ENCODE peak calls at places on chromosomes 6 and 20, in five cellular contexts. One of them, this sample, is unnamed.

GRCh38 chr20:44092551-44093248 is 94.3 kb downstream of the JPH2 start:
- DNase-seq in spleen: no peak
- DNase-seq in heart left ventricle: no peak
- DNase-seq in body of pancreas: no peak
- DNase-seq in right atrium auricular region: no peak
- DNase-seq in this sample: no peak

GRCh38 chr6:49646942-49647341 is 10.3 kb upstream of the RHAG start:
- DNase-seq in spleen: no peak
- DNase-seq in right atrium auricular region: no peak
- DNase-seq in heart left ventricle: no peak
- DNase-seq in body of pancreas: no peak
- DNase-seq in this sample: no peak

GRCh38 chr6:125314019-125314581 is 12.3 kb upstream of the HDDC2 start:
- DNase-seq in right atrium auricular region: peak
- DNase-seq in heart left ventricle: peak
- DNase-seq in spleen: no peak
- DNase-seq in body of pancreas: peak
- DNase-seq in this sample: no peak

GRCh38 chr6:53585208-53585903 is 40.5 kb upstream of the GCLC start:
- DNase-seq in right atrium auricular region: no peak
- DNase-seq in heart left ventricle: no peak
- DNase-seq in body of pancreas: no peak
- DNase-seq in spleen: no peak
- DNase-seq in this sample: no peak

GRCh38 chr6:118542184-118542952 is 5.7 kb upstream of the PLN start:
- DNase-seq in body of pancreas: no peak
- DNase-seq in spleen: no peak
- DNase-seq in right atrium auricular region: no peak
- DNase-seq in heart left ventricle: no peak
- DNase-seq in this sample: no peak

GRCh38 chr6:110255356-110255755 is 75.1 kb downstream of the CDC40 start:
- DNase-seq in body of pancreas: no peak
- DNase-seq in heart left ventricle: peak
- DNase-seq in right atrium auricular region: no peak
- DNase-seq in spleen: no peak
- DNase-seq in this sample: peak

GRCh38 chr6:17853533-17853932 is 133.9 kb downstream of the KIF13A start:
- DNase-seq in heart left ventricle: no peak
- DNase-seq in body of pancreas: no peak
- DNase-seq in spleen: no peak
- DNase-seq in right atrium auricular region: no peak
- DNase-seq in this sample: no peak

GRCh38 chr20:49112596-49113274 is 66.6 kb downstream of the CSE1L start:
- DNase-seq in right atrium auricular region: no peak
- DNase-seq in body of pancreas: no peak
- DNase-seq in heart left ventricle: no peak
- DNase-seq in spleen: no peak
- DNase-seq in this sample: no peak

GRCh38 chr6:126826315-126826714 is 292.2 kb upstream of the RSPO3 start:
- DNase-seq in spleen: no peak
- DNase-seq in right atrium auricular region: no peak
- DNase-seq in heart left ventricle: no peak
- DNase-seq in body of pancreas: no peak
- DNase-seq in this sample: no peak

GRCh38 chr6:71404145-71404966 is 115.7 kb downstream of the OGFRL1 start:
- DNase-seq in body of pancreas: no peak
- DNase-seq in right atrium auricular region: no peak
- DNase-seq in spleen: no peak
- DNase-seq in heart left ventricle: no peak
- DNase-seq in this sample: no peak

GRCh38 chr6:69164564-69165252 is 529.6 kb downstream of the ADGRB3 start:
- DNase-seq in body of pancreas: no peak
- DNase-seq in right atrium auricular region: no peak
- DNase-seq in heart left ventricle: no peak
- DNase-seq in spleen: no peak
- DNase-seq in this sample: no peak

GRCh38 chr6:142850653-142851434 is 94.1 kb downstream of the HIVEP2 start:
- DNase-seq in heart left ventricle: no peak
- DNase-seq in right atrium auricular region: no peak
- DNase-seq in spleen: no peak
- DNase-seq in body of pancreas: no peak
- DNase-seq in this sample: no peak

GRCh38 chr20:42531675-42531985 is 658.1 kb downstream of the PTPRT start:
- DNase-seq in right atrium auricular region: no peak
- DNase-seq in spleen: no peak
- DNase-seq in body of pancreas: no peak
- DNase-seq in heart left ventricle: no peak
- DNase-seq in this sample: no peak

GRCh38 chr6:2141644-2142290 is 103.6 kb downstream of the GMDS start:
- DNase-seq in right atrium auricular region: no peak
- DNase-seq in heart left ventricle: no peak
- DNase-seq in spleen: no peak
- DNase-seq in body of pancreas: no peak
- DNase-seq in this sample: no peak

GRCh38 chr6:33439956-33440648 is 14.3 kb upstream of the ZBTB9 start:
- DNase-seq in right atrium auricular region: no peak
- DNase-seq in heart left ventricle: no peak
- DNase-seq in spleen: no peak
- DNase-seq in body of pancreas: no peak
- DNase-seq in this sample: no peak

GRCh38 chr6:43012364-43012763 is 1.4 kb downstream of the MEA1 start:
- DNase-seq in body of pancreas: no peak
- DNase-seq in spleen: no peak
- DNase-seq in right atrium auricular region: no peak
- DNase-seq in heart left ventricle: no peak
- DNase-seq in this sample: no peak
- H3K4me3 ChIP-seq in body of pancreas: no peak
- H3K4me3 ChIP-seq in spleen: no peak
- H3K4me3 ChIP-seq in right atrium auricular region: no peak
- H3K4me3 ChIP-seq in heart left ventricle: peak
- H3K4me3 ChIP-seq in this sample: no peak

GRCh38 chr20:62761759-62762131 is 34.5 kb upstream of the MRGBP start:
- DNase-seq in right atrium auricular region: no peak
- DNase-seq in spleen: peak
- DNase-seq in heart left ventricle: no peak
- DNase-seq in body of pancreas: no peak
- DNase-seq in this sample: peak
- H3K27ac ChIP-seq in right atrium auricular region: no peak
- H3K27ac ChIP-seq in spleen: no peak
- H3K27ac ChIP-seq in heart left ventricle: no peak
- H3K27ac ChIP-seq in body of pancreas: peak
- H3K27ac ChIP-seq in this sample: no peak

GRCh38 chr6:35451354-35452185 is 568 bp upstream of the FANCE start:
- DNase-seq in heart left ventricle: no peak
- DNase-seq in spleen: no peak
- DNase-seq in body of pancreas: no peak
- DNase-seq in right atrium auricular region: no peak
- DNase-seq in this sample: peak
- TF ChIP-seq CTCF in heart left ventricle: no peak
- TF ChIP-seq CTCF in spleen: no peak
- TF ChIP-seq CTCF in body of pancreas: no peak
- TF ChIP-seq CTCF in right atrium auricular region: no peak
- TF ChIP-seq CTCF in this sample: no peak

GRCh38 chr6:4687656-4687988 is 88.6 kb upstream of the CDYL start:
- DNase-seq in heart left ventricle: no peak
- DNase-seq in right atrium auricular region: no peak
- DNase-seq in spleen: no peak
- DNase-seq in body of pancreas: no peak
- DNase-seq in this sample: no peak
- H3K4me3 ChIP-seq in heart left ventricle: no peak
- H3K4me3 ChIP-seq in right atrium auricular region: no peak
- H3K4me3 ChIP-seq in spleen: no peak
- H3K4me3 ChIP-seq in body of pancreas: no peak
- H3K4me3 ChIP-seq in this sample: no peak

DNA sequence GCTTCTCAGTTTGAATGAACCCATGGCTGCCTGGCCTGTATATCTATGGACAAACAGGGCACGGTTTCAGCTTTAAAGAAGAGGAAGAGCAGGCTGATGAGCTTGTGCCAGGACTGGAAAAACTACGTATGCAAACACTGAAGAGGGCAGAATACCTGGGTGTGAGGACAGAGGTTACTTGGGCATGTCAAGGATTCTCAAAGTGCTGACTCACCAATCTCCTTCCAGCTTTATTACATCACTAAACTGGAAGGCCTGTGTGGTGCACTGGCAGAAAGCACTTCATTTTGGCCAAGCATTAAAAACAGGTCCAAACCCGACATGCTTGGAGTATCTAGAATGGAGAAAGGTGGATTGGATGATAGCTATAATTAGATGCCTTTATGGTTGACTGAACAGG is 95.2 kb downstream of the GMPR start:
- DNase-seq in heart left ventricle: no peak
- DNase-seq in body of pancreas: no peak
- DNase-seq in spleen: no peak
- DNase-seq in right atrium auricular region: no peak
- DNase-seq in this sample: no peak
- H3K27ac ChIP-seq in heart left ventricle: no peak
- H3K27ac ChIP-seq in body of pancreas: no peak
- H3K27ac ChIP-seq in spleen: no peak
- H3K27ac ChIP-seq in right atrium auricular region: no peak
- H3K27ac ChIP-seq in this sample: no peak

GRCh38 chr20:40802886-40803285 is 113.8 kb upstream of the MAFB start:
- DNase-seq in heart left ventricle: no peak
- DNase-seq in right atrium auricular region: no peak
- DNase-seq in spleen: no peak
- DNase-seq in body of pancreas: no peak
- DNase-seq in this sample: no peak

GRCh38 chr20:40798066-40798465 is 109.0 kb upstream of the MAFB start:
- DNase-seq in right atrium auricular region: no peak
- DNase-seq in heart left ventricle: no peak
- DNase-seq in spleen: no peak
- DNase-seq in body of pancreas: no peak
- DNase-seq in this sample: no peak

GRCh38 chr20:40803381-40803780 is 114.3 kb upstream of the MAFB start:
- DNase-seq in body of pancreas: no peak
- DNase-seq in spleen: no peak
- DNase-seq in heart left ventricle: no peak
- DNase-seq in right atrium auricular region: no peak
- DNase-seq in this sample: no peak

GRCh38 chr20:40797425-40797824 is 108.4 kb upstream of the MAFB start:
- DNase-seq in right atrium auricular region: peak
- DNase-seq in heart left ventricle: no peak
- DNase-seq in body of pancreas: no peak
- DNase-seq in spleen: no peak
- DNase-seq in this sample: no peak
- TF ChIP-seq CTCF in right atrium auricular region: peak
- TF ChIP-seq CTCF in heart left ventricle: peak
- TF ChIP-seq CTCF in body of pancreas: no peak
- TF ChIP-seq CTCF in spleen: peak
- TF ChIP-seq CTCF in this sample: peak

GRCh38 chr6:32181148-32181702 is 2.8 kb downstream of the AGER start:
- DNase-seq in spleen: no peak
- DNase-seq in right atrium auricular region: no peak
- DNase-seq in heart left ventricle: no peak
- DNase-seq in body of pancreas: no peak
- DNase-seq in this sample: peak

GRCh38 chr6:32178547-32179440 is 589 bp downstream of the RNF5 start:
- DNase-seq in body of pancreas: no peak
- DNase-seq in heart left ventricle: no peak
- DNase-seq in spleen: no peak
- DNase-seq in right atrium auricular region: no peak
- DNase-seq in this sample: peak

GRCh38 chr6:32177788-32178546 is at the start of gene RNF5:
- DNase-seq in right atrium auricular region: peak
- DNase-seq in body of pancreas: peak
- DNase-seq in spleen: peak
- DNase-seq in heart left ventricle: peak
- DNase-seq in this sample: peak

GRCh38 chr6:32181890-32182529 is 2.0 kb downstream of the AGER start:
- DNase-seq in spleen: no peak
- DNase-seq in right atrium auricular region: no peak
- DNase-seq in heart left ventricle: no peak
- DNase-seq in body of pancreas: no peak
- DNase-seq in this sample: peak

GRCh38 chr6:32179746-32180405 is 1.7 kb downstream of the RNF5 start:
- DNase-seq in right atrium auricular region: no peak
- DNase-seq in body of pancreas: no peak
- DNase-seq in heart left ventricle: no peak
- DNase-seq in spleen: no peak
- DNase-seq in this sample: peak
- H3K4me3 ChIP-seq in right atrium auricular region: no peak
- H3K4me3 ChIP-seq in body of pancreas: no peak
- H3K4me3 ChIP-seq in heart left ventricle: peak
- H3K4me3 ChIP-seq in spleen: no peak
- H3K4me3 ChIP-seq in this sample: no peak

This sample was measured in kidney.